ENCODE peak calls at places on chromosomes 1 and 21, in seven cellular contexts. H is cardiac muscle cell, T is lung, J is colonic mucosa, G is right atrium auricular region, K is astrocyte, I is neuronal stem cell. L is an unnamed sample.

GRCh38 chr21:42406201-42406601 is 2.5 kb downstream of the UBASH3A start:
- DNase-seq in J (no peak), I (no peak), T (no peak), K (no peak), H (no peak), G (no peak), L (no peak)

GRCh38 chr1:116697892-116698595 is 30.5 kb upstream of the IGSF3 start:
- DNase-seq in I (no peak), J (no peak), G (no peak), T (no peak), H (no peak), K (no peak), L (no peak)

GRCh38 chr1:10899490-10900264 is 103.2 kb upstream of the CASZ1 start:
- DNase-seq in H (no peak), K (no peak), I (no peak), T (no peak), J (no peak), G (no peak), L (no peak)

GRCh38 chr1:176521211-176521610 is 58.2 kb downstream of the PAPPA2 start:
- DNase-seq in K (no peak), H (no peak), G (no peak), I (no peak), T (no peak), J (no peak), L (no peak)

GRCh38 chr1:160451119-160451858 is 50.9 kb downstream of the VANGL2 start:
- DNase-seq in I (no peak), J (no peak), G (no peak), T (no peak), K (no peak), H (no peak), L (no peak)

GRCh38 chr1:110434946-110435345 is 16.0 kb upstream of the PROK1 start:
- DNase-seq in T (no peak), G (no peak), H (no peak), K (no peak), J (no peak), I (no peak), L (no peak)

GRCh38 chr1:158068918-158069317 is 75.5 kb downstream of the KIRREL1 start:
- DNase-seq in K (no peak), H (no peak), J (no peak), G (no peak), I (no peak), T (no peak), L (no peak)

GRCh38 chr1:214422137-214422671 is 129.2 kb downstream of the PTPN14 start:
- DNase-seq in G (no peak), H (no peak), T (no peak), I (no peak), J (no peak), K (peak; percentile 94), L (peak; percentile 47)

GRCh38 chr21:27024971-27025370 is 58.1 kb upstream of the ADAMTS5 start:
- DNase-seq in I (no peak), H (no peak), K (no peak), J (no peak), T (no peak), G (no peak), L (no peak)

GRCh38 chr1:18233176-18233864 is 125.7 kb downstream of the IGSF21 start:
- DNase-seq in J (no peak), G (no peak), T (no peak), H (no peak), K (no peak), I (no peak), L (no peak)

GRCh38 chr1:169689395-169689794 is 22.0 kb downstream of the SELL start:
- DNase-seq in I (no peak), J (no peak), G (no peak), T (no peak), H (no peak), K (no peak), L (no peak)

GRCh38 chr1:174812026-174812425 is 187.7 kb upstream of the CACYBP start:
- DNase-seq in H (no peak), T (no peak), G (no peak), K (peak; percentile 6), I (no peak), J (no peak), L (no peak)

GRCh38 chr1:201362906-201363305 is 14.6 kb downstream of the TNNT2 start:
- DNase-seq in I (no peak), T (no peak), H (no peak), G (no peak), J (no peak), K (no peak), L (no peak)

GRCh38 chr1:186487163-186487562 is 26.2 kb upstream of the PDC start:
- DNase-seq in J (no peak), K (no peak), G (no peak), H (no peak), T (no peak), I (no peak), L (no peak)

GRCh38 chr1:90198616-90199015 is 203.7 kb downstream of the ZNF326 start:
- DNase-seq in J (no peak), H (peak; percentile 5), K (no peak), I (peak; percentile 33), G (no peak), T (no peak), L (no peak)

GRCh38 chr1:42282024-42282579 is 52.9 kb downstream of the FOXJ3 start:
- DNase-seq in H (no peak), J (no peak), G (no peak), T (no peak), I (no peak), K (peak; percentile 57), L (no peak)

GRCh38 chr1:162144268-162144667 is 74.8 kb downstream of the NOS1AP start:
- DNase-seq in T (no peak), K (no peak), G (no peak), J (no peak), H (no peak), I (no peak), L (no peak)
- H3K27ac ChIP-seq in T (no peak overlapping the region), K (no peak overlapping the region), G (no peak overlapping the region), J (no peak overlapping the region), H (no peak overlapping the region), I (peak overlapping the region; percentile 96), L (no peak overlapping the region)

GRCh38 chr1:85146972-85147359 is 53.9 kb downstream of the SYDE2 start:
- DNase-seq in H (no peak), J (no peak), K (peak; percentile 67), T (no peak), G (no peak), I (no peak), L (no peak)

GRCh38 chr1:85142753-85143152 is 58.1 kb downstream of the SYDE2 start:
- DNase-seq in I (no peak), G (no peak), J (no peak), T (no peak), H (no peak), K (no peak), L (no peak)

GRCh38 chr1:85148524-85149250 is 52.1 kb downstream of the SYDE2 start:
- DNase-seq in I (no peak), T (no peak), G (no peak), J (no peak), K (peak; percentile 45), H (peak; percentile 20), L (no peak)

GRCh38 chr1:85149805-85150204 is 51.0 kb downstream of the SYDE2 start:
- DNase-seq in T (no peak), K (no peak), G (no peak), J (no peak), I (no peak), H (peak; percentile 41), L (no peak)

DNA sequence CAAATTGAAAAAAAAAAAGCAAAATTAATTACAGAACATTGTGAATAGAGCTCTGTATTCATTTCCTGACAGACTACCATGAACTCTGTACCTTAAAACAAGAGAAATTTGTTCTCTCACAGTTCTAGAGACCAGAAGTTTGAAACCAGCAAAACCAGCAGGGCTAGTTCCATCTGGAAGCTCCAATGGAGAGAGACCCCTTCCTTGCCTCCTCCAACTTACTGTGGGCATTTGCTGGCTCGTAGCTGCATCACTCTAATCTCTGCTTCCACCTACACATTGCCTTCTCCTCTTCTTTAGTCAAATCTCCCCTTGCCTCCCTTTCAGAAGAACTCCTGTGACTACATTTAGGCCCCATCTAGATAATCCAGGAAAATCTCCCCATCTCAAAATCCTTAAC is 56.5 kb downstream of the SYDE2 start:
- DNase-seq in H (no peak), T (no peak), J (peak; percentile 29), G (no peak), K (no peak), I (no peak), L (no peak)
- H3K27ac ChIP-seq in H (no peak overlapping the region), T (no peak overlapping the region), J (no peak overlapping the region), G (peak overlapping the region; percentile 7), K (no peak overlapping the region), I (no peak overlapping the region), L (no peak overlapping the region)

GRCh38 chr1:30823969-30824735 is 66.6 kb upstream of the LAPTM5 start:
- DNase-seq in K (peak; percentile 99), T (peak; percentile 96), J (peak; percentile 92), H (peak; percentile 96), G (peak; percentile 97), I (peak; percentile 93), L (peak; percentile 96)

GRCh38 chr1:30822966-30823581 is 65.5 kb upstream of the LAPTM5 start:
- DNase-seq in H (no peak), J (no peak), T (no peak), K (peak; percentile 68), I (no peak), G (no peak), L (no peak)

GRCh38 chr1:30823627-30823968 is 66.0 kb upstream of the LAPTM5 start:
- DNase-seq in G (no peak), T (no peak), K (no peak), J (no peak), I (no peak), H (no peak), L (no peak)

GRCh38 chr1:30820249-30820648 is 62.7 kb upstream of the LAPTM5 start:
- DNase-seq in J (no peak), G (no peak), I (no peak), T (no peak), K (no peak), H (no peak), L (no peak)

GRCh38 chr1:30822006-30822405 is 64.4 kb upstream of the LAPTM5 start:
- DNase-seq in K (no peak), J (no peak), I (no peak), H (no peak), T (no peak), G (no peak), L (no peak)
- H3K27ac ChIP-seq in K (no peak overlapping the region), J (peak overlapping the region; percentile 32), I (no peak overlapping the region), H (no peak overlapping the region), T (no peak overlapping the region), G (no peak overlapping the region), L (no peak overlapping the region)

DNA sequence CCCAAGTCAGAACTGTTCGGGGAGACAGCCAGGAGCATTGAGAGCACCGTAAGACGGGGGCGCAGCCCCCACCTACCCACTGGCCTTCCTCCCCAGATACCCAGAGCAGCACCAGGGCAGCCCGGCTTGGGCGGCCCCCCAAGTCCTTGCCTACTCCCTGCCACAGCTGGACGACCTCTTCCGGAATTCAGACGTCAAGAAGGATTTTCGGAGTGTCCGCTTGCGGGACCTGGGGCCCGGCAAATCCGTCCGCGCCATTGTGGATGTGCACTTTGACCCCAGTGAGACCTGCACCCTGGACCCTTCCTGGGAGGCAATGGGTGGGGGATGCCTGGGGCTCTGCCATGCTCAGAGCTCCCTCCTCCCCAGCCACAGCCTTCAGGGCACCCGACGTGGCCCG is 26.7 kb downstream of the RNF223 start:
- DNase-seq in G (no peak), I (no peak), K (no peak), J (no peak), T (no peak), H (no peak), L (no peak)
- H3K27ac ChIP-seq in G (no peak overlapping the region), I (no peak overlapping the region), K (no peak overlapping the region), J (no peak overlapping the region), T (no peak overlapping the region), H (no peak overlapping the region), L (no peak overlapping the region)